ENCODE peak calls at places on chromosomes 12 and 14, in six cellular contexts. One of them, this sample, is unnamed.

GRCh38 chr14:102708494-102708893 is 68.8 kb upstream of the TRAF3 start:
- DNase-seq in prostate gland: no peak
- DNase-seq in Karpas-422: no peak
- DNase-seq in AG10803: no peak
- DNase-seq in mammary epithelial cell: no peak
- DNase-seq in NCI-H1105: no peak
- DNase-seq in this sample: no peak

GRCh38 chr12:132765366-132765765 is 3.7 kb upstream of the ANKLE2 start:
- DNase-seq in AG10803: no peak
- DNase-seq in prostate gland: no peak
- DNase-seq in NCI-H1105: no peak
- DNase-seq in mammary epithelial cell: no peak
- DNase-seq in Karpas-422: no peak
- DNase-seq in this sample: no peak

GRCh38 chr12:87935216-87935615 is 94.0 kb downstream of the C12orf50 start:
- DNase-seq in prostate gland: no peak
- DNase-seq in AG10803: no peak
- DNase-seq in NCI-H1105: no peak
- DNase-seq in mammary epithelial cell: peak
- DNase-seq in Karpas-422: no peak
- DNase-seq in this sample: no peak

GRCh38 chr12:41254546-41254945 is 66.4 kb downstream of the PDZRN4 start:
- DNase-seq in NCI-H1105: no peak
- DNase-seq in mammary epithelial cell: peak
- DNase-seq in prostate gland: no peak
- DNase-seq in Karpas-422: no peak
- DNase-seq in AG10803: no peak
- DNase-seq in this sample: no peak

GRCh38 chr14:56787530-56787929 is 22.7 kb downstream of the OTX2 start:
- DNase-seq in AG10803: no peak
- DNase-seq in Karpas-422: no peak
- DNase-seq in NCI-H1105: no peak
- DNase-seq in mammary epithelial cell: no peak
- DNase-seq in prostate gland: no peak
- DNase-seq in this sample: no peak

GRCh38 chr12:48159976-48160525 is 2.7 kb upstream of the ASB8 start:
- DNase-seq in NCI-H1105: no peak
- DNase-seq in AG10803: peak
- DNase-seq in Karpas-422: no peak
- DNase-seq in prostate gland: no peak
- DNase-seq in mammary epithelial cell: no peak
- DNase-seq in this sample: no peak

GRCh38 chr12:43338848-43339526 is 213.0 kb downstream of the ADAMTS20 start:
- DNase-seq in Karpas-422: no peak
- DNase-seq in AG10803: peak
- DNase-seq in NCI-H1105: peak
- DNase-seq in prostate gland: no peak
- DNase-seq in mammary epithelial cell: peak
- DNase-seq in this sample: peak

GRCh38 chr12:56951582-56952339 is 5.6 kb downstream of the RDH16 start:
- DNase-seq in NCI-H1105: no peak
- DNase-seq in Karpas-422: no peak
- DNase-seq in AG10803: no peak
- DNase-seq in mammary epithelial cell: no peak
- DNase-seq in prostate gland: no peak
- DNase-seq in this sample: no peak

GRCh38 chr14:28294834-28295440 is 471.6 kb upstream of the FOXG1 start:
- DNase-seq in Karpas-422: peak
- DNase-seq in prostate gland: no peak
- DNase-seq in mammary epithelial cell: peak
- DNase-seq in AG10803: no peak
- DNase-seq in NCI-H1105: no peak
- DNase-seq in this sample: peak

GRCh38 chr12:3380200-3381020 is 110.6 kb upstream of the PRMT8 start:
- DNase-seq in prostate gland: no peak
- DNase-seq in AG10803: peak
- DNase-seq in NCI-H1105: no peak
- DNase-seq in Karpas-422: no peak
- DNase-seq in mammary epithelial cell: no peak
- DNase-seq in this sample: peak

GRCh38 chr12:77813558-77813957 is 17.1 kb upstream of the NAV3 start:
- DNase-seq in AG10803: no peak
- DNase-seq in NCI-H1105: no peak
- DNase-seq in prostate gland: no peak
- DNase-seq in Karpas-422: no peak
- DNase-seq in mammary epithelial cell: no peak
- DNase-seq in this sample: no peak

GRCh38 chr12:50720501-50720900 is 43.4 kb upstream of the ATF1 start:
- DNase-seq in AG10803: peak
- DNase-seq in prostate gland: no peak
- DNase-seq in mammary epithelial cell: no peak
- DNase-seq in NCI-H1105: no peak
- DNase-seq in Karpas-422: no peak
- DNase-seq in this sample: no peak

GRCh38 chr12:402127-402456 is 648 bp downstream of the CCDC77 start:
- DNase-seq in Karpas-422: peak
- DNase-seq in prostate gland: no peak
- DNase-seq in AG10803: peak
- DNase-seq in mammary epithelial cell: peak
- DNase-seq in NCI-H1105: no peak
- DNase-seq in this sample: peak

GRCh38 chr12:122975790-122976647 is 975 bp downstream of the OGFOD2 start:
- DNase-seq in prostate gland: no peak
- DNase-seq in NCI-H1105: no peak
- DNase-seq in mammary epithelial cell: no peak
- DNase-seq in AG10803: no peak
- DNase-seq in Karpas-422: peak
- DNase-seq in this sample: peak

GRCh38 chr12:93164103-93164880 is 213.4 kb upstream of the NUDT4 start:
- DNase-seq in Karpas-422: no peak
- DNase-seq in NCI-H1105: no peak
- DNase-seq in AG10803: peak
- DNase-seq in prostate gland: peak
- DNase-seq in mammary epithelial cell: peak
- DNase-seq in this sample: no peak

GRCh38 chr14:101405171-101405883 is 156.0 kb upstream of the DIO3 start:
- DNase-seq in prostate gland: no peak
- DNase-seq in NCI-H1105: no peak
- DNase-seq in mammary epithelial cell: no peak
- DNase-seq in AG10803: peak
- DNase-seq in Karpas-422: no peak
- DNase-seq in this sample: peak

GRCh38 chr12:100823988-100824387 is 29.4 kb downstream of the ANO4 start:
- DNase-seq in NCI-H1105: no peak
- DNase-seq in AG10803: peak
- DNase-seq in Karpas-422: no peak
- DNase-seq in prostate gland: no peak
- DNase-seq in mammary epithelial cell: peak
- DNase-seq in this sample: no peak

GRCh38 chr14:54625158-54625557 is 58.2 kb downstream of the SAMD4A start:
- DNase-seq in NCI-H1105: no peak
- DNase-seq in AG10803: peak
- DNase-seq in prostate gland: no peak
- DNase-seq in mammary epithelial cell: no peak
- DNase-seq in Karpas-422: no peak
- DNase-seq in this sample: peak

GRCh38 chr12:42135264-42135814 is 9.3 kb downstream of the GXYLT1 start:
- DNase-seq in mammary epithelial cell: peak
- DNase-seq in prostate gland: no peak
- DNase-seq in Karpas-422: no peak
- DNase-seq in NCI-H1105: no peak
- DNase-seq in AG10803: peak
- DNase-seq in this sample: peak

GRCh38 chr12:71107976-71108749 is 49.6 kb downstream of the TSPAN8 start:
- DNase-seq in prostate gland: no peak
- DNase-seq in mammary epithelial cell: no peak
- DNase-seq in AG10803: no peak
- DNase-seq in NCI-H1105: no peak
- DNase-seq in Karpas-422: no peak
- DNase-seq in this sample: no peak

GRCh38 chr12:122080149-122081107 is 1.9 kb downstream of the MLXIP start:
- DNase-seq in mammary epithelial cell: peak
- DNase-seq in Karpas-422: peak
- DNase-seq in AG10803: peak
- DNase-seq in NCI-H1105: no peak
- DNase-seq in prostate gland: peak
- DNase-seq in this sample: peak

GRCh38 chr12:51437471-51437870 is 12.8 kb downstream of the SLC4A8 start:
- DNase-seq in mammary epithelial cell: no peak
- DNase-seq in AG10803: no peak
- DNase-seq in Karpas-422: no peak
- DNase-seq in prostate gland: no peak
- DNase-seq in NCI-H1105: no peak
- DNase-seq in this sample: no peak

GRCh38 chr12:14188761-14189160 is 176.7 kb upstream of the ATF7IP start:
- DNase-seq in NCI-H1105: no peak
- DNase-seq in Karpas-422: no peak
- DNase-seq in AG10803: no peak
- DNase-seq in mammary epithelial cell: no peak
- DNase-seq in prostate gland: no peak
- DNase-seq in this sample: no peak

GRCh38 chr14:60656755-60657608 is 7.7 kb upstream of the SIX1 start:
- DNase-seq in Karpas-422: peak
- DNase-seq in prostate gland: peak
- DNase-seq in mammary epithelial cell: peak
- DNase-seq in NCI-H1105: peak
- DNase-seq in AG10803: peak
- DNase-seq in this sample: peak

GRCh38 chr14:100901391-100902183 is 1.9 kb downstream of the RTL1 start:
- DNase-seq in NCI-H1105: no peak
- DNase-seq in prostate gland: no peak
- DNase-seq in Karpas-422: no peak
- DNase-seq in AG10803: no peak
- DNase-seq in mammary epithelial cell: no peak
- DNase-seq in this sample: no peak

GRCh38 chr12:105480162-105480561 is 149.7 kb downstream of the C12orf75 start:
- DNase-seq in mammary epithelial cell: no peak
- DNase-seq in prostate gland: no peak
- DNase-seq in Karpas-422: no peak
- DNase-seq in AG10803: peak
- DNase-seq in NCI-H1105: no peak
- DNase-seq in this sample: no peak

GRCh38 chr14:61601923-61602732 is 93.2 kb upstream of the HIF1A start:
- DNase-seq in AG10803: no peak
- DNase-seq in Karpas-422: peak
- DNase-seq in NCI-H1105: no peak
- DNase-seq in mammary epithelial cell: no peak
- DNase-seq in prostate gland: no peak
- DNase-seq in this sample: peak

GRCh38 chr14:80213602-80214001 is 2.3 kb upstream of the DIO2 start:
- DNase-seq in mammary epithelial cell: peak
- DNase-seq in NCI-H1105: no peak
- DNase-seq in AG10803: peak
- DNase-seq in Karpas-422: peak
- DNase-seq in prostate gland: no peak
- DNase-seq in this sample: peak

GRCh38 chr14:31435276-31435675 is 14.9 kb upstream of the HEATR5A start:
- DNase-seq in NCI-H1105: no peak
- DNase-seq in Karpas-422: no peak
- DNase-seq in mammary epithelial cell: no peak
- DNase-seq in prostate gland: no peak
- DNase-seq in AG10803: peak
- DNase-seq in this sample: no peak